ENCODE peak calls at places on chromosome 9, in seven cellular contexts. G is naive thymus-derived CD4-positive, alpha-beta T cell; B is globus pallidus; K is G401; W is stimulated activated CD4-positive, alpha-beta T cell treated with anti-CD3 and anti-CD28 coated beads, Interleukin-12 subunit alpha, Interleukin-12 subunit beta, amount 100 ng/mL, for 4 hours; M is right atrium auricular region; V is cerebellum. H is an unnamed sample.
A peak's percentile ranks its signal among the peaks of the same experiment; 100 is the strongest.

GRCh38 chr9:118302721-118303120 is 598.5 kb downstream of the TLR4 start:
- DNase-seq in B (no peak), G (no peak), K (no peak), V (no peak), W (no peak), M (no peak), H (no peak)

GRCh38 chr9:113556877-113557593 is 93.5 kb downstream of the RGS3 start:
- DNase-seq in W (no peak), G (no peak), B (no peak), V (no peak), M (no peak), K (no peak), H (no peak)

GRCh38 chr9:71910602-71911060 is 362 bp downstream of the ABHD17B start:
- DNase-seq in B (no peak), K (no peak), M (no peak), V (no peak), G (no peak), W (no peak), H (no peak)

GRCh38 chr9:137342482-137342881 is 40.4 kb upstream of the NRARP start:
- DNase-seq in B (no peak), V (no peak), W (no peak), G (no peak), M (peak; percentile 38), K (no peak), H (no peak)

GRCh38 chr9:14383815-14384214 is 69.9 kb upstream of the NFIB start:
- DNase-seq in G (no peak), M (no peak), V (no peak), K (no peak), W (no peak), B (no peak), H (no peak)

GRCh38 chr9:98037362-98037761 is 19.2 kb upstream of the NANS start:
- DNase-seq in M (no peak), W (no peak), B (no peak), K (no peak), G (no peak), V (no peak), H (peak; percentile 56)

GRCh38 chr9:133521122-133522072 is 3.4 kb downstream of the MYMK start:
- DNase-seq in W (no peak), V (peak; percentile 56), K (peak; percentile 72), B (peak; percentile 89), M (no peak), G (no peak), H (no peak)

GRCh38 chr9:14525840-14526239 is 167.4 kb downstream of the ZDHHC21 start:
- DNase-seq in G (no peak), V (no peak), K (peak; percentile 49), M (no peak), W (no peak), B (no peak), H (no peak)

GRCh38 chr9:134066923-134067851 is 639 bp downstream of the BRD3 start:
- DNase-seq in K (peak; percentile 25), B (peak; percentile 31), M (no peak), V (peak; percentile 60), W (peak; percentile 39), G (peak; percentile 28), H (no peak)

GRCh38 chr9:120932086-120932818 is 5.7 kb upstream of the TRAF1 start:
- DNase-seq in W (no peak), G (no peak), B (no peak), K (peak; percentile 45), V (peak; percentile 30), M (peak; percentile 56), H (no peak)

H was measured in ureter.